ENCODE peak calls at places on chromosomes 5 and 9, in eight cellular contexts. F is OCI-M1; C is nucleus accumbens; S is activated CD4-positive, alpha-beta T cell treated with anti-CD3 and anti-CD28 coated beads, Interleukin-2, amount 50 U/mL, for 1 hour; L is islet precursor cell; P is T-helper 2 cell; A is HEK293T; Q is T-helper 1 cell. O is an unnamed sample.

GRCh38 chr9:32524558-32525461 is 1.2 kb downstream of the RIGI start:
- DNase-seq in F (no peak), C (no peak), S (peak; percentile 18), L (no peak), P (peak; percentile 50), A (no peak), Q (no peak), O (no peak)

GRCh38 chr5:113337515-113338140 is 97.2 kb downstream of the TSSK1B start:
- DNase-seq in F (no peak), C (no peak), S (no peak), L (no peak), P (no peak), A (no peak), Q (no peak), O (no peak)

GRCh38 chr5:136522217-136522956 is 157.0 kb upstream of the TRPC7 start:
- DNase-seq in F (no peak), C (no peak), S (no peak), L (no peak), P (no peak), A (no peak), Q (no peak), O (no peak)

GRCh38 chr5:16881253-16881652 is 54.8 kb downstream of the MYO10 start:
- DNase-seq in F (no peak), C (no peak), S (no peak), L (no peak), P (no peak), A (no peak), Q (no peak), O (no peak)

GRCh38 chr5:125575561-125576504 is 829.4 kb upstream of the ZNF608 start:
- DNase-seq in F (no peak), C (peak; percentile 38), S (no peak), L (peak; percentile 79), P (no peak), A (peak; percentile 56), Q (no peak), O (peak; percentile 77)

GRCh38 chr5:137141779-137142178 is 357.3 kb downstream of the SPOCK1 start:
- DNase-seq in F (no peak), C (no peak), S (no peak), L (no peak), P (no peak), A (no peak), Q (no peak), O (peak; percentile 62)

GRCh38 chr9:6525326-6526040 is 112.5 kb downstream of the UHRF2 start:
- DNase-seq in F (no peak), C (no peak), S (no peak), L (no peak), P (no peak), A (no peak), Q (no peak), O (no peak)

GRCh38 chr5:11143456-11144267 is 382.6 kb upstream of the DAP start:
- DNase-seq in F (no peak), C (no peak), S (no peak), L (no peak), P (no peak), A (no peak), Q (no peak), O (no peak)

GRCh38 chr5:173567548-173567947 is 48.9 kb downstream of the BOD1 start:
- DNase-seq in F (no peak), C (no peak), S (no peak), L (no peak), P (no peak), A (no peak), Q (no peak), O (no peak)

GRCh38 chr9:122261469-122261881 is 3.2 kb downstream of the RBM18 start:
- DNase-seq in F (no peak), C (no peak), S (no peak), L (no peak), P (no peak), A (no peak), Q (no peak), O (peak; percentile 48)

GRCh38 chr5:154046486-154046885 is 7.7 kb downstream of the MFAP3 start:
- DNase-seq in F (no peak), C (no peak), S (no peak), L (no peak), P (no peak), A (no peak), Q (no peak), O (no peak)

GRCh38 chr9:121278535-121279169 is 10.7 kb downstream of the GSN start:
- DNase-seq in F (peak; percentile 77), C (peak; percentile 59), S (peak; percentile 19), L (peak; percentile 98), P (peak; percentile 75), A (peak; percentile 71), Q (no peak), O (peak; percentile 72)

GRCh38 chr5:150585781-150586461 is 54.5 kb upstream of the SYNPO start:
- DNase-seq in F (peak; percentile 19), C (no peak), S (no peak), L (no peak), P (no peak), A (no peak), Q (no peak), O (no peak)

GRCh38 chr9:124045076-124045829 is 33.7 kb downstream of the LHX2 start:
- DNase-seq in F (peak; percentile 40), C (no peak), S (no peak), L (peak; percentile 73), P (no peak), A (peak; percentile 41), Q (no peak), O (no peak)

O was measured in D341Med.